ENCODE peak calls at places on chromosomes 2 and 18, in six cellular contexts. One of them, this sample, is unnamed. For H3K9me3, the result is how much of the 10 kb centered on the place peaks cover.

GRCh38 chr2:99974275-99974674 is 168.1 kb downstream of the AFF3 start:
- DNase-seq in HCT116: no peak
- DNase-seq in K562: no peak
- DNase-seq in A549: no peak
- DNase-seq in esophagus squamous epithelium: no peak
- DNase-seq in body of pancreas: no peak
- DNase-seq in this sample: no peak

GRCh38 chr2:33038230-33038629 is 91.5 kb downstream of the LTBP1 start:
- DNase-seq in HCT116: no peak
- DNase-seq in K562: no peak
- DNase-seq in A549: no peak
- DNase-seq in esophagus squamous epithelium: no peak
- DNase-seq in body of pancreas: no peak
- DNase-seq in this sample: no peak

GRCh38 chr2:166126014-166126639 is 1.7 kb downstream of the SCN1A start:
- DNase-seq in HCT116: no peak
- DNase-seq in K562: no peak
- DNase-seq in A549: no peak
- DNase-seq in esophagus squamous epithelium: no peak
- DNase-seq in body of pancreas: no peak
- DNase-seq in this sample: no peak

GRCh38 chr18:36153203-36153602 is 23.5 kb downstream of the ELP2 start:
- DNase-seq in HCT116: no peak
- DNase-seq in K562: no peak
- DNase-seq in A549: no peak
- DNase-seq in esophagus squamous epithelium: no peak
- DNase-seq in body of pancreas: no peak
- DNase-seq in this sample: no peak

GRCh38 chr2:30267161-30267568 is 35.8 kb downstream of the LBH start:
- DNase-seq in HCT116: no peak
- DNase-seq in K562: peak
- DNase-seq in A549: no peak
- DNase-seq in esophagus squamous epithelium: no peak
- DNase-seq in body of pancreas: no peak
- DNase-seq in this sample: no peak

GRCh38 chr2:190863946-190864345 is 16.7 kb upstream of the GLS start:
- DNase-seq in HCT116: no peak
- DNase-seq in K562: no peak
- DNase-seq in A549: no peak
- DNase-seq in esophagus squamous epithelium: no peak
- DNase-seq in body of pancreas: peak
- DNase-seq in this sample: no peak

GRCh38 chr2:97758131-97758705 is 44.8 kb downstream of the ZAP70 start:
- DNase-seq in HCT116: no peak
- DNase-seq in K562: no peak
- DNase-seq in A549: no peak
- DNase-seq in esophagus squamous epithelium: no peak
- DNase-seq in body of pancreas: no peak
- DNase-seq in this sample: no peak

GRCh38 chr2:203707530-203707929 is 1.1 kb downstream of the CD28 start:
- DNase-seq in HCT116: no peak
- DNase-seq in K562: no peak
- DNase-seq in A549: no peak
- DNase-seq in esophagus squamous epithelium: no peak
- DNase-seq in body of pancreas: no peak
- DNase-seq in this sample: no peak

GRCh38 chr2:44120428-44120827 is 48.2 kb upstream of the PPM1B start:
- DNase-seq in HCT116: no peak
- DNase-seq in K562: no peak
- DNase-seq in A549: no peak
- DNase-seq in esophagus squamous epithelium: no peak
- DNase-seq in body of pancreas: no peak
- DNase-seq in this sample: no peak

GRCh38 chr2:157526070-157526469 is 82.2 kb upstream of the CYTIP start:
- DNase-seq in HCT116: no peak
- DNase-seq in K562: no peak
- DNase-seq in A549: no peak
- DNase-seq in esophagus squamous epithelium: no peak
- DNase-seq in body of pancreas: no peak
- DNase-seq in this sample: no peak

GRCh38 chr2:113173563-113174368 is at the start of gene PSD4:
- DNase-seq in HCT116: no peak
- DNase-seq in K562: peak
- DNase-seq in A549: no peak
- DNase-seq in esophagus squamous epithelium: peak
- DNase-seq in body of pancreas: peak
- DNase-seq in this sample: no peak

GRCh38 chr18:46001074-46001473 is 33.9 kb upstream of the EPG5 start:
- DNase-seq in HCT116: no peak
- DNase-seq in K562: no peak
- DNase-seq in A549: no peak
- DNase-seq in esophagus squamous epithelium: no peak
- DNase-seq in body of pancreas: no peak
- DNase-seq in this sample: no peak

GRCh38 chr2:106970471-106971261 is 84.7 kb upstream of the ST6GAL2 start:
- DNase-seq in HCT116: no peak
- DNase-seq in K562: no peak
- DNase-seq in A549: peak
- DNase-seq in esophagus squamous epithelium: no peak
- DNase-seq in body of pancreas: no peak
- DNase-seq in this sample: peak

GRCh38 chr2:133255363-133255762 is 312.9 kb downstream of the NCKAP5 start:
- DNase-seq in HCT116: no peak
- DNase-seq in K562: no peak
- DNase-seq in A549: no peak
- DNase-seq in esophagus squamous epithelium: no peak
- DNase-seq in body of pancreas: no peak
- DNase-seq in this sample: no peak

GRCh38 chr2:144477943-144478283 is 42.0 kb downstream of the ZEB2 start:
- DNase-seq in HCT116: no peak
- DNase-seq in K562: no peak
- DNase-seq in A549: no peak
- DNase-seq in esophagus squamous epithelium: no peak
- DNase-seq in body of pancreas: no peak
- DNase-seq in this sample: no peak

GRCh38 chr2:185676316-185676715 is 62.3 kb upstream of the FSIP2 start:
- DNase-seq in HCT116: no peak
- DNase-seq in K562: no peak
- DNase-seq in A549: no peak
- DNase-seq in esophagus squamous epithelium: no peak
- DNase-seq in body of pancreas: no peak
- DNase-seq in this sample: no peak

GRCh38 chr2:122341007-122341406 is 585.6 kb downstream of the TSN start:
- DNase-seq in HCT116: no peak
- DNase-seq in K562: no peak
- DNase-seq in A549: no peak
- DNase-seq in esophagus squamous epithelium: no peak
- DNase-seq in body of pancreas: no peak
- DNase-seq in this sample: no peak

GRCh38 chr2:184814428-184814827 is 216.1 kb downstream of the ZNF804A start:
- DNase-seq in HCT116: no peak
- DNase-seq in K562: no peak
- DNase-seq in A549: no peak
- DNase-seq in esophagus squamous epithelium: no peak
- DNase-seq in body of pancreas: no peak
- DNase-seq in this sample: no peak

GRCh38 chr2:109406301-109406700 is 207.5 kb downstream of the SEPTIN10 start:
- DNase-seq in HCT116: no peak
- DNase-seq in K562: no peak
- DNase-seq in A549: no peak
- DNase-seq in esophagus squamous epithelium: no peak
- DNase-seq in body of pancreas: no peak
- DNase-seq in this sample: no peak

GRCh38 chr2:205673312-205673711 is 9.0 kb upstream of the NRP2 start:
- DNase-seq in HCT116: no peak
- DNase-seq in K562: no peak
- DNase-seq in A549: no peak
- DNase-seq in esophagus squamous epithelium: no peak
- DNase-seq in body of pancreas: no peak
- DNase-seq in this sample: no peak

GRCh38 chr2:203867561-203868200 is at the start of gene CTLA4:
- DNase-seq in HCT116: no peak
- DNase-seq in K562: no peak
- DNase-seq in A549: no peak
- DNase-seq in esophagus squamous epithelium: no peak
- DNase-seq in body of pancreas: no peak
- DNase-seq in this sample: peak

GRCh38 chr2:200255549-200255948 is 50.9 kb upstream of the SPATS2L start:
- DNase-seq in HCT116: no peak
- DNase-seq in K562: no peak
- DNase-seq in A549: no peak
- DNase-seq in esophagus squamous epithelium: no peak
- DNase-seq in body of pancreas: peak
- DNase-seq in this sample: no peak

GRCh38 chr2:2777213-2777612 is 446.1 kb upstream of the MYT1L start:
- DNase-seq in HCT116: no peak
- DNase-seq in K562: no peak
- DNase-seq in A549: no peak
- DNase-seq in esophagus squamous epithelium: no peak
- DNase-seq in body of pancreas: no peak
- DNase-seq in this sample: no peak
- H3K9me3 ChIP-seq in HCT116: under half
- H3K9me3 ChIP-seq in K562: under half
- H3K9me3 ChIP-seq in A549: under half
- H3K9me3 ChIP-seq in esophagus squamous epithelium: under half
- H3K9me3 ChIP-seq in body of pancreas: under half
- H3K9me3 ChIP-seq in this sample: under half

DNA sequence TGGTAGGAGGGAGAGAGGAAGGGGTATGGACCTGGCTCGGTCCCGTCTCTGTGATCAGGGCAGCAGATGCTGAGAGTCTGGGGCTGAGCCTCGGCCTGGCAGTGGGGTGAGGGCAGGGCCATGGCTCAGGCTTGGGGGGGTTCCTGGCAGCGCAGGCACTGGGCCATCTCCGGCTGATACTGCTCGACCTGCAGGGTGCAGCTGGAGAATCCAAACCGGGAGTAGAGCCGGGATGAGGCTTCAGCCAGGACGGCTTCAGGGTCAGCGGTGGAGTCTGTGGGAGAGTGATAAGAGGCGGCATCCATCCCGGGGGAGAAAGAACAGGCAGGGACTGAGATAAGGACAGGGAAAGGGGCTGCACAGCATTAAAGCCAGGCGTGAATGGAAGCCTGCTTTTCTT is 7.7 kb downstream of the SLC30A3 start:
- DNase-seq in HCT116: no peak
- DNase-seq in K562: peak
- DNase-seq in A549: no peak
- DNase-seq in esophagus squamous epithelium: no peak
- DNase-seq in body of pancreas: no peak
- DNase-seq in this sample: no peak
- H3K4me3 ChIP-seq in HCT116: no peak
- H3K4me3 ChIP-seq in K562: no peak
- H3K4me3 ChIP-seq in A549: no peak
- H3K4me3 ChIP-seq in esophagus squamous epithelium: no peak
- H3K4me3 ChIP-seq in body of pancreas: no peak
- H3K4me3 ChIP-seq in this sample: no peak

GRCh38 chr2:239264838-239265651 is 135.8 kb downstream of the HDAC4 start:
- DNase-seq in HCT116: peak
- DNase-seq in K562: peak
- DNase-seq in A549: peak
- DNase-seq in esophagus squamous epithelium: no peak
- DNase-seq in body of pancreas: no peak
- DNase-seq in this sample: no peak
- TF ChIP-seq POLR2A in HCT116: no peak
- TF ChIP-seq POLR2A in K562: no peak
- TF ChIP-seq POLR2A in A549: no peak
- TF ChIP-seq POLR2A in esophagus squamous epithelium: peak
- TF ChIP-seq POLR2A in body of pancreas: no peak
- TF ChIP-seq POLR2A in this sample: no peak

GRCh38 chr2:13560322-13560721 is 843.6 kb downstream of the TRIB2 start:
- DNase-seq in HCT116: no peak
- DNase-seq in K562: no peak
- DNase-seq in A549: no peak
- DNase-seq in esophagus squamous epithelium: no peak
- DNase-seq in body of pancreas: no peak
- DNase-seq in this sample: no peak
- H3K9me3 ChIP-seq in HCT116: under half
- H3K9me3 ChIP-seq in K562: under half
- H3K9me3 ChIP-seq in A549: under half
- H3K9me3 ChIP-seq in esophagus squamous epithelium: under half
- H3K9me3 ChIP-seq in body of pancreas: under half
- H3K9me3 ChIP-seq in this sample: under half

GRCh38 chr2:142175917-142176316 is 45.1 kb upstream of the LRP1B start:
- DNase-seq in HCT116: no peak
- DNase-seq in K562: no peak
- DNase-seq in A549: no peak
- DNase-seq in esophagus squamous epithelium: no peak
- DNase-seq in body of pancreas: no peak
- DNase-seq in this sample: no peak

GRCh38 chr2:142178604-142179003 is 47.8 kb upstream of the LRP1B start:
- DNase-seq in HCT116: no peak
- DNase-seq in K562: no peak
- DNase-seq in A549: no peak
- DNase-seq in esophagus squamous epithelium: no peak
- DNase-seq in body of pancreas: no peak
- DNase-seq in this sample: no peak

GRCh38 chr2:142180820-142181533 is 50.2 kb upstream of the LRP1B start:
- DNase-seq in HCT116: peak
- DNase-seq in K562: no peak
- DNase-seq in A549: no peak
- DNase-seq in esophagus squamous epithelium: no peak
- DNase-seq in body of pancreas: peak
- DNase-seq in this sample: no peak

GRCh38 chr2:142176941-142177340 is 46.1 kb upstream of the LRP1B start:
- DNase-seq in HCT116: no peak
- DNase-seq in K562: no peak
- DNase-seq in A549: no peak
- DNase-seq in esophagus squamous epithelium: no peak
- DNase-seq in body of pancreas: no peak
- DNase-seq in this sample: no peak

GRCh38 chr2:142179686-142180085 is 48.9 kb upstream of the LRP1B start:
- DNase-seq in HCT116: no peak
- DNase-seq in K562: no peak
- DNase-seq in A549: no peak
- DNase-seq in esophagus squamous epithelium: no peak
- DNase-seq in body of pancreas: no peak
- DNase-seq in this sample: no peak
- H3K4me3 ChIP-seq in HCT116: no peak
- H3K4me3 ChIP-seq in K562: no peak
- H3K4me3 ChIP-seq in A549: no peak
- H3K4me3 ChIP-seq in esophagus squamous epithelium: no peak
- H3K4me3 ChIP-seq in body of pancreas: no peak
- H3K4me3 ChIP-seq in this sample: no peak